ENCODE peak calls at places on chromosomes 1 and 21, in ten cellular contexts. O is effector memory CD4-positive, alpha-beta T cell; H is stimulated activated naive B cell treated with anti-CD40 and anti-IgM and Interleukin-4, amounts not matched to agents 10 μg/mL and 1 μg/mL and 100 μg/mL, for 72 hours; F is NCI-H345; B is OCI-LY7; G is dermis microvascular lymphatic vessel endothelial cell; Z is activated T-helper 1 cell treated with anti-CD3 and anti-CD28 coated beads, Interleukin-2, amount 50 U/mL, for 16 hours; Y is neuronal stem cell; N is HS-5; U is HCEC 1CT. C is an unnamed sample.

GRCh38 chr1:69755647-69756046 is 187.9 kb downstream of the LRRC7 start:
- DNase-seq in O (no peak), H (no peak), F (no peak), B (no peak), G (no peak), Z (no peak), Y (no peak), N (no peak), U (no peak), C (no peak)

GRCh38 chr21:31252611-31253010 is 91.5 kb downstream of the TIAM1 start:
- DNase-seq in O (no peak), H (no peak), F (no peak), B (no peak), G (no peak), Z (no peak), Y (peak), N (no peak), U (no peak), C (no peak)

GRCh38 chr1:55311057-55311631 is 96.0 kb upstream of the USP24 start:
- DNase-seq in O (no peak), H (no peak), F (no peak), B (no peak), G (peak), Z (no peak), Y (no peak), N (peak), U (peak), C (no peak)

GRCh38 chr1:226335653-226336052 is 26.7 kb upstream of the LIN9 start:
- DNase-seq in O (no peak), H (no peak), F (no peak), B (peak), G (no peak), Z (no peak), Y (no peak), N (no peak), U (no peak), C (no peak)

GRCh38 chr1:38888423-38889333 is 7.3 kb upstream of the GJA9 start:
- DNase-seq in O (no peak), H (no peak), F (no peak), B (no peak), G (no peak), Z (no peak), Y (no peak), N (no peak), U (no peak), C (no peak)

GRCh38 chr1:155320661-155321576 is at the start of gene RUSC1:
- DNase-seq in O (peak), H (peak), F (peak), B (peak), G (peak), Z (peak), Y (no peak), N (no peak), U (no peak), C (no peak)

GRCh38 chr1:117051224-117052064 is 8.7 kb upstream of the TTF2 start:
- DNase-seq in O (no peak), H (no peak), F (no peak), B (peak), G (peak), Z (no peak), Y (no peak), N (no peak), U (no peak), C (no peak)

GRCh38 chr1:156959414-156959813 is 39.0 kb downstream of the LRRC71 start:
- DNase-seq in O (no peak), H (no peak), F (no peak), B (no peak), G (no peak), Z (no peak), Y (no peak), N (no peak), U (no peak), C (peak)

GRCh38 chr1:27513958-27514357 is 24.0 kb upstream of the WASF2 start:
- DNase-seq in O (no peak), H (no peak), F (no peak), B (no peak), G (no peak), Z (no peak), Y (no peak), N (no peak), U (no peak), C (no peak)

GRCh38 chr1:6427445-6428390 is 3.1 kb downstream of the ESPN start:
- DNase-seq in O (no peak), H (no peak), F (peak), B (no peak), G (no peak), Z (no peak), Y (no peak), N (no peak), U (no peak), C (no peak)

GRCh38 chr1:225423518-225423855 is 4.4 kb downstream of the LBR start:
- DNase-seq in O (no peak), H (no peak), F (peak), B (no peak), G (no peak), Z (no peak), Y (no peak), N (no peak), U (no peak), C (no peak)

GRCh38 chr1:56080123-56080522 is 499.2 kb downstream of the PLPP3 start:
- DNase-seq in O (no peak), H (no peak), F (no peak), B (no peak), G (peak), Z (no peak), Y (no peak), N (no peak), U (no peak), C (no peak)

GRCh38 chr1:230091473-230092231 is 24.6 kb downstream of the GALNT2 start:
- DNase-seq in O (no peak), H (no peak), F (no peak), B (no peak), G (no peak), Z (no peak), Y (no peak), N (no peak), U (peak), C (no peak)